ENCODE peak calls at places on chromosomes 13 and 19, in seven cellular contexts. M is HS-5; G is stimulated activated CD4-positive, alpha-beta T cell treated with anti-CD3 and anti-CD28 coated beads, Interleukin-4, amount 100 ng/mL, for 48 hours; O is aorta; R is NCI-H2081; V is T-helper 1 cell; A is NCI-H446 treated with DMSO at 0.1 percent for 48 hours. L is an unnamed sample.

GRCh38 chr13:34145061-34145460 is 327.1 kb downstream of the RFC3 start:
- DNase-seq in O (no peak), V (no peak), R (peak; percentile 12), M (no peak), A (no peak), G (no peak), L (no peak)

GRCh38 chr19:35562336-35562735 is 1.1 kb downstream of the ATP4A start:
- DNase-seq in A (no peak), O (no peak), R (no peak), M (no peak), V (no peak), G (no peak), L (no peak)

GRCh38 chr19:7898967-7899366 is 4.7 kb upstream of the MAP2K7 start:
- DNase-seq in M (no peak), V (no peak), G (no peak), R (no peak), A (no peak), O (no peak), L (no peak)

GRCh38 chr19:33156354-33156753 is 24.4 kb downstream of the WDR88 start:
- DNase-seq in O (no peak), R (no peak), A (no peak), M (no peak), G (no peak), V (no peak), L (no peak)

GRCh38 chr13:111278711-111279110 is 41.7 kb upstream of the TEX29 start:
- DNase-seq in G (no peak), V (no peak), A (no peak), O (no peak), M (no peak), R (no peak), L (no peak)

GRCh38 chr13:44052843-44053607 is 173.3 kb downstream of the LACC1 start:
- DNase-seq in O (peak; percentile 52), R (no peak), A (no peak), G (no peak), M (no peak), V (no peak), L (no peak)

GRCh38 chr13:43965446-43965845 is 85.7 kb downstream of the LACC1 start:
- DNase-seq in V (no peak), M (no peak), R (no peak), O (no peak), G (no peak), A (no peak), L (no peak)

GRCh38 chr19:18274303-18274775 is at the start of gene IQCN:
- DNase-seq in M (no peak), V (peak; percentile 22), G (no peak), A (no peak), R (no peak), O (no peak), L (no peak)

GRCh38 chr13:77530870-77531269 is 4.6 kb upstream of the SCEL start:
- DNase-seq in R (no peak), O (no peak), V (no peak), M (no peak), G (no peak), A (no peak), L (no peak)

GRCh38 chr13:32009362-32009761 is 22.2 kb upstream of the FRY start:
- DNase-seq in V (no peak), G (no peak), A (no peak), R (no peak), O (no peak), M (no peak), L (no peak)

GRCh38 chr19:47351545-47351944 is 2.4 kb downstream of the DHX34 start:
- DNase-seq in R (peak; percentile 10), M (no peak), A (peak; percentile 68), V (no peak), O (no peak), G (no peak), L (peak; percentile 47)

GRCh38 chr13:19818223-19818842 is 35.6 kb upstream of the PSPC1 start:
- DNase-seq in G (peak; percentile 12), A (no peak), M (no peak), O (peak; percentile 48), V (peak; percentile 23), R (no peak), L (no peak)

GRCh38 chr19:40811478-40812341 is 12.7 kb downstream of the EGLN2 start:
- DNase-seq in V (no peak), M (no peak), A (no peak), G (no peak), R (no peak), O (no peak), L (no peak)

GRCh38 chr13:113742000-113742441 is 17.0 kb upstream of the TMEM255B start:
- DNase-seq in R (no peak), G (no peak), O (peak; percentile 78), A (no peak), M (no peak), V (no peak), L (no peak)

GRCh38 chr13:50334092-50334778 is 319.0 kb downstream of the KCNRG start:
- DNase-seq in O (no peak), A (no peak), M (no peak), V (no peak), G (no peak), R (no peak), L (no peak)

GRCh38 chr19:4044927-4045557 is 21.7 kb downstream of the ZBTB7A start:
- DNase-seq in M (no peak), R (no peak), V (no peak), A (no peak), O (no peak), G (no peak), L (no peak)

GRCh38 chr13:44236370-44236769 is 137.3 kb upstream of the SERP2 start:
- DNase-seq in V (no peak), A (no peak), G (no peak), R (no peak), M (no peak), O (no peak), L (no peak)

GRCh38 chr13:41621716-41622508 is 164.6 kb downstream of the RGCC start:
- DNase-seq in R (no peak), A (no peak), V (no peak), O (no peak), G (no peak), M (no peak), L (no peak)

GRCh38 chr13:96650301-96650886 is 343.9 kb downstream of the OXGR1 start:
- DNase-seq in A (no peak), O (no peak), V (no peak), M (peak; percentile 48), R (no peak), G (no peak), L (no peak)

GRCh38 chr19:1315470-1316166 is 29.9 kb downstream of the EFNA2 start:
- DNase-seq in V (no peak), G (peak; percentile 23), O (no peak), R (no peak), M (no peak), A (no peak), L (peak; percentile 91)

GRCh38 chr13:61994174-61994573 is 578.5 kb upstream of the PCDH20 start:
- DNase-seq in V (no peak), O (no peak), M (no peak), A (no peak), R (no peak), G (no peak), L (no peak)

GRCh38 chr19:57850553-57851017 is 926 bp downstream of the ZNF587 start:
- DNase-seq in A (no peak), R (no peak), M (no peak), O (no peak), G (no peak), V (no peak), L (peak; percentile 6)

GRCh38 chr13:38577048-38577447 is 109.8 kb upstream of the FREM2 start:
- DNase-seq in O (no peak), R (no peak), A (no peak), V (no peak), G (no peak), M (no peak), L (no peak)

GRCh38 chr19:3968556-3969434 is 2.1 kb downstream of the DAPK3 start:
- DNase-seq in O (peak; percentile 94), R (peak; percentile 72), M (peak; percentile 100), V (no peak), G (no peak), A (peak; percentile 72), L (no peak)

GRCh38 chr13:105207586-105208293 is 1327.7 kb downstream of the EFNB2 start:
- DNase-seq in R (no peak), G (no peak), M (no peak), A (no peak), V (no peak), O (no peak), L (no peak)

GRCh38 chr13:75405976-75406703 is 75.8 kb downstream of the TBC1D4 start:
- DNase-seq in V (no peak), R (peak; percentile 35), O (no peak), G (no peak), M (no peak), A (no peak), L (no peak)

GRCh38 chr13:35892837-35893814 is 238.1 kb downstream of the DCLK1 start:
- DNase-seq in M (no peak), O (no peak), V (no peak), G (no peak), R (no peak), A (no peak), L (no peak)

GRCh38 chr13:92967923-92968322 is 258.7 kb upstream of the GPC6 start:
- DNase-seq in R (no peak), O (no peak), G (no peak), V (no peak), M (no peak), A (no peak), L (no peak)

GRCh38 chr13:67650471-67650870 is 420.3 kb upstream of the PCDH9 start:
- DNase-seq in R (no peak), G (no peak), M (no peak), V (no peak), A (no peak), O (no peak), L (no peak)

GRCh38 chr13:114043421-114044053 is 69.7 kb upstream of the C13orf46 start:
- DNase-seq in V (peak; percentile 27), M (no peak), A (no peak), O (peak; percentile 76), G (no peak), R (no peak), L (peak; percentile 76)

GRCh38 chr13:112643759-112644459 is 45.9 kb upstream of the ATP11A start:
- DNase-seq in G (no peak), M (no peak), V (no peak), R (peak; percentile 47), A (no peak), O (no peak), L (no peak)

GRCh38 chr13:23385931-23386330 is 47.6 kb downstream of the SACS start:
- DNase-seq in R (no peak), A (no peak), G (no peak), V (no peak), M (no peak), O (no peak), L (no peak)

GRCh38 chr13:113297370-113297871 is 382 bp downstream of the LAMP1 start:
- DNase-seq in O (peak; percentile 61), M (no peak), G (peak; percentile 31), V (peak; percentile 55), A (no peak), R (no peak), L (peak; percentile 62)

GRCh38 chr13:26460652-26461051 is 96.8 kb upstream of the WASF3 start:
- DNase-seq in G (no peak), V (no peak), R (no peak), M (no peak), A (no peak), O (no peak), L (no peak)

L was measured in GM20000.